ENCODE peak calls at places on chromosome 17, in ten cellular contexts. Z is psoas muscle; M is activated T-helper 1 cell treated with anti-CD3 and anti-CD28 coated beads, Interleukin-2, amount 50 U/mL, for 16 hours; V is LoVo; B is stimulated activated CD4-positive, alpha-beta T cell treated with anti-CD3 and anti-CD28 coated beads, Interleukin-1b, Interleukin-23, amount 100 ng/mL, for 1 hour; Q is GM12892; D is WTC11; S is posterior vena cava; O is non-pigmented ciliary epithelial cell; N is T1000. X is an unnamed sample.

GRCh38 chr17:81461607-81462500 is 50.7 kb downstream of the ACTG1 start:
- DNase-seq in N (no peak), O (no peak), S (no peak), Q (no peak), B (no peak), Z (no peak), D (peak), V (no peak), M (no peak), X (no peak)

GRCh38 chr17:32482568-32483320 is 4.0 kb upstream of the CDK5R1 start:
- DNase-seq in S (no peak), D (no peak), Q (no peak), V (no peak), M (no peak), Z (no peak), O (no peak), N (no peak), B (no peak), X (no peak)

GRCh38 chr17:75615301-75615700 is 17.9 kb upstream of the SMIM5 start:
- DNase-seq in M (no peak), Q (no peak), S (no peak), V (no peak), N (no peak), D (no peak), B (no peak), Z (no peak), O (no peak), X (no peak)

GRCh38 chr17:4948997-4949320 is 629 bp upstream of the PFN1 start:
- DNase-seq in N (peak), B (no peak), Q (peak), Z (peak), O (no peak), M (peak), S (peak), V (peak), D (peak), X (peak)

GRCh38 chr17:57563968-57564367 is 181.1 kb downstream of the CCDC182 start:
- DNase-seq in Z (no peak), B (no peak), Q (no peak), S (no peak), V (no peak), N (no peak), O (no peak), D (no peak), M (no peak), X (no peak)

GRCh38 chr17:6011241-6011640 is 58.9 kb upstream of the WSCD1 start:
- DNase-seq in Q (no peak), D (no peak), M (no peak), B (no peak), O (no peak), N (no peak), S (no peak), V (no peak), Z (no peak), X (no peak)

GRCh38 chr17:48462946-48463345 is 32.9 kb upstream of the SKAP1 start:
- DNase-seq in B (no peak), M (no peak), D (no peak), S (no peak), O (no peak), V (no peak), N (no peak), Z (no peak), Q (no peak), X (no peak)

GRCh38 chr17:81241648-81242420 is 2.7 kb downstream of the NDUFAF8 start:
- DNase-seq in D (peak), B (peak), S (no peak), N (peak), V (no peak), M (peak), Z (peak), O (no peak), Q (peak), X (peak)

GRCh38 chr17:48373130-48373844 is 56.7 kb downstream of the SKAP1 start:
- DNase-seq in Q (no peak), O (no peak), M (no peak), N (no peak), D (no peak), S (no peak), B (no peak), Z (no peak), V (no peak), X (no peak)

GRCh38 chr17:58691701-58692238 is at the start of gene TEX14:
- DNase-seq in V (no peak), B (no peak), O (no peak), S (no peak), D (no peak), Z (peak), N (no peak), Q (no peak), M (no peak), X (no peak)

GRCh38 chr17:50547736-50548083 is 736 bp downstream of the SPATA20 start:
- DNase-seq in N (no peak), V (no peak), Z (no peak), O (no peak), M (no peak), S (no peak), Q (no peak), B (no peak), D (no peak), X (no peak)

GRCh38 chr17:73309727-73310555 is 1.9 kb downstream of the CDC42EP4 start:
- DNase-seq in B (no peak), Q (no peak), M (no peak), O (no peak), D (no peak), S (peak), N (no peak), Z (no peak), V (peak), X (peak)